ENCODE peak calls at places on chromosomes 2 and 18, in four cellular contexts. A is endodermal cell, U is WTC11, T is M059J. Y is an unnamed sample.

GRCh38 chr18:58186258-58186948 is 142.4 kb downstream of the NEDD4L start:
- DNase-seq in T (peak; percentile 95), U (no peak), A (no peak), Y (no peak)

GRCh38 chr2:72275084-72275483 is 127.4 kb upstream of the CYP26B1 start:
- DNase-seq in T (no peak), U (no peak), A (no peak), Y (no peak)

GRCh38 chr2:241703128-241703604 is 1.3 kb downstream of the ING5 start:
- DNase-seq in U (no peak), A (no peak), T (peak; percentile 7), Y (peak; percentile 15)

GRCh38 chr2:180033993-180034894 is 27.1 kb upstream of the CWC22 start:
- DNase-seq in U (peak; percentile 29), T (peak; percentile 67), A (peak; percentile 68), Y (no peak)

GRCh38 chr18:36496022-36496421 is 198.5 kb downstream of the FHOD3 start:
- DNase-seq in A (no peak), U (no peak), T (peak; percentile 43), Y (no peak)

GRCh38 chr2:226471987-226472470 is 327.6 kb downstream of the IRS1 start:
- DNase-seq in A (no peak), T (no peak), U (no peak), Y (no peak)

GRCh38 chr2:104033399-104033798 is 820.5 kb upstream of the POU3F3 start:
- DNase-seq in A (peak; percentile 51), U (no peak), T (no peak), Y (no peak)

GRCh38 chr2:28654981-28655322 is 96.7 kb upstream of the PPP1CB start:
- DNase-seq in A (no peak), U (no peak), T (no peak), Y (no peak)

GRCh38 chr2:207711750-207712487 is 479 bp downstream of the CCNYL1 start:
- DNase-seq in U (peak; percentile 54), A (no peak), T (peak; percentile 55), Y (peak; percentile 66)

GRCh38 chr2:149040451-149040850 is 2.0 kb downstream of the LYPD6B start:
- DNase-seq in T (peak; percentile 58), U (peak; percentile 87), A (peak; percentile 93), Y (peak; percentile 67)

GRCh38 chr18:63107171-63107850 is 212.3 kb downstream of the BCL2 start:
- DNase-seq in U (no peak), T (no peak), A (no peak), Y (peak; percentile 45)

GRCh38 chr2:15579641-15580040 is 12.0 kb upstream of the DDX1 start:
- DNase-seq in A (peak; percentile 58), T (peak; percentile 17), U (no peak), Y (no peak)

GRCh38 chr2:132669854-132670103 is 226 bp downstream of the LYPD1 start:
- DNase-seq in T (no peak), A (no peak), U (no peak), Y (no peak)

GRCh38 chr2:168079236-168079635 is 168.2 kb downstream of the STK39 start:
- DNase-seq in T (no peak), U (no peak), A (no peak), Y (no peak)

Y was measured in GM10248.